ENCODE peak calls at places on chromosomes 2 and 18, in eight cellular contexts. P, E, R, M, X, D, K and B are unnamed samples.

GRCh38 chr18:62339106-62339988 is 14.2 kb downstream of the TNFRSF11A start:
- DNase-seq in P (peak), R (peak), D (no peak), X (no peak), M (no peak), K (peak), E (no peak), B (no peak)

GRCh38 chr2:230234122-230234722 is 8.7 kb downstream of the SP140 start:
- DNase-seq in P (no peak), X (no peak), M (no peak), D (no peak), E (no peak), K (no peak), R (no peak), B (no peak)

GRCh38 chr2:33236457-33236856 is 240.0 kb upstream of the RASGRP3 start:
- DNase-seq in K (peak), D (no peak), X (no peak), R (peak), E (no peak), M (no peak), P (no peak), B (no peak)

GRCh38 chr2:3005859-3006258 is 371.8 kb downstream of the EIPR1 start:
- DNase-seq in P (no peak), X (no peak), K (no peak), M (no peak), D (no peak), R (no peak), E (no peak), B (no peak)

GRCh38 chr2:48471048-48471474 is 58.9 kb upstream of the STON1 start:
- DNase-seq in M (peak), D (no peak), K (peak), X (no peak), P (no peak), E (no peak), R (peak), B (peak)

GRCh38 chr2:212523756-212524155 is 14.8 kb downstream of the ERBB4 start:
- DNase-seq in D (no peak), X (no peak), R (no peak), M (no peak), P (no peak), E (no peak), K (no peak), B (no peak)

GRCh38 chr2:130300970-130301348 is 41.7 kb upstream of the IMP4 start:
- DNase-seq in E (no peak), M (no peak), R (no peak), X (no peak), K (no peak), D (no peak), P (no peak), B (no peak)

GRCh38 chr2:135056790-135057189 is 4.7 kb downstream of the RAB3GAP1 start:
- DNase-seq in K (no peak), E (no peak), X (no peak), D (no peak), M (no peak), P (no peak), R (no peak), B (no peak)

GRCh38 chr2:69149631-69150215 is 136.7 kb downstream of the ANTXR1 start:
- DNase-seq in X (no peak), D (peak), P (peak), M (peak), R (peak), K (no peak), E (no peak), B (no peak)

GRCh38 chr2:30655211-30655610 is 152.0 kb downstream of the CAPN13 start:
- DNase-seq in P (no peak), E (no peak), D (no peak), R (peak), K (no peak), X (no peak), M (no peak), B (no peak)

GRCh38 chr18:79903787-79904356 is 47.6 kb downstream of the SLC66A2 start:
- DNase-seq in D (peak), M (no peak), K (no peak), R (no peak), P (no peak), E (no peak), X (no peak), B (no peak)

GRCh38 chr2:71157124-71157802 is 26.8 kb downstream of the MPHOSPH10 start:
- DNase-seq in R (peak), P (peak), E (peak), M (peak), D (peak), X (peak), K (no peak), B (no peak)

GRCh38 chr2:38390941-38391340 is 13.9 kb upstream of the ATL2 start:
- DNase-seq in X (no peak), R (no peak), D (no peak), P (no peak), K (no peak), M (no peak), E (no peak), B (no peak)

GRCh38 chr2:180709392-180710145 is 270.8 kb upstream of the UBE2E3 start:
- DNase-seq in K (no peak), R (no peak), E (no peak), P (no peak), M (no peak), D (no peak), X (no peak), B (no peak)

GRCh38 chr2:68302281-68302680 is 17.5 kb downstream of the CNRIP1 start:
- DNase-seq in P (peak), K (peak), M (no peak), X (no peak), R (no peak), D (no peak), E (no peak), B (no peak)

GRCh38 chr2:96265349-96265839 is 403 bp downstream of the TMEM127 start:
- DNase-seq in K (peak), P (peak), M (peak), E (peak), X (peak), R (no peak), D (peak), B (no peak)

GRCh38 chr18:32040936-32041335 is 22.3 kb downstream of the RNF125 start:
- DNase-seq in P (no peak), R (no peak), X (no peak), E (no peak), M (no peak), D (no peak), K (peak), B (no peak)

GRCh38 chr2:9753665-9754531 is 89.4 kb upstream of the TAF1B start:
- DNase-seq in E (no peak), M (no peak), X (no peak), D (no peak), P (peak), K (peak), R (no peak), B (no peak)

GRCh38 chr2:143246815-143247744 is 117.9 kb downstream of the ARHGAP15 start:
- DNase-seq in E (no peak), M (no peak), D (no peak), P (no peak), R (no peak), K (no peak), X (no peak), B (no peak)

GRCh38 chr2:238263204-238264071 is 23.6 kb upstream of the HES6 start:
- DNase-seq in K (peak), R (peak), X (peak), M (peak), P (peak), D (peak), E (peak), B (peak)

GRCh38 chr2:155600914-155601760 is 731.4 kb downstream of the NR4A2 start:
- DNase-seq in R (no peak), K (no peak), M (no peak), X (no peak), D (no peak), P (no peak), E (no peak), B (no peak)

GRCh38 chr2:160375802-160376469 is 117.7 kb downstream of the RBMS1 start:
- DNase-seq in M (no peak), D (no peak), K (no peak), R (peak), E (no peak), X (no peak), P (no peak), B (no peak)

GRCh38 chr18:41899535-41899934 is 55.5 kb upstream of the PIK3C3 start:
- DNase-seq in K (no peak), X (no peak), M (no peak), P (no peak), R (no peak), E (no peak), D (no peak), B (no peak)

GRCh38 chr2:121502781-121503180 is 27.9 kb upstream of the RNU4ATAC start:
- DNase-seq in K (peak), X (no peak), E (no peak), R (peak), P (no peak), M (no peak), D (no peak), B (no peak)

GRCh38 chr18:62081248-62081647 is 105.6 kb downstream of the PIGN start:
- DNase-seq in K (no peak), X (no peak), E (no peak), M (no peak), D (no peak), P (no peak), R (no peak), B (no peak)

GRCh38 chr2:190343170-190343499 is 254 bp upstream of the INPP1 start:
- DNase-seq in M (no peak), K (no peak), X (no peak), E (no peak), D (no peak), R (no peak), P (no peak), B (no peak)

GRCh38 chr2:37718515-37719161 is 47.2 kb upstream of the CDC42EP3 start:
- DNase-seq in D (no peak), R (no peak), P (no peak), M (no peak), E (no peak), K (no peak), X (no peak), B (no peak)

GRCh38 chr2:136362676-136363390 is 244.9 kb upstream of the CXCR4 start:
- DNase-seq in K (peak), M (no peak), P (no peak), D (no peak), X (no peak), E (no peak), R (peak), B (no peak)

GRCh38 chr2:39743170-39743851 is 35.7 kb downstream of the THUMPD2 start:
- DNase-seq in K (peak), X (no peak), E (no peak), D (no peak), M (no peak), R (peak), P (peak), B (no peak)

GRCh38 chr2:121195036-121195435 is 90.0 kb downstream of the TFCP2L1 start:
- DNase-seq in X (no peak), R (no peak), D (no peak), P (no peak), E (peak), K (no peak), M (no peak), B (no peak)

GRCh38 chr2:17733650-17734049 is 20.0 kb downstream of the SMC6 start:
- DNase-seq in R (no peak), M (no peak), K (no peak), X (no peak), E (no peak), P (no peak), D (no peak), B (no peak)

GRCh38 chr2:179614121-179614520 is 247.3 kb downstream of the ZNF385B start:
- DNase-seq in D (no peak), K (no peak), R (peak), E (no peak), X (no peak), M (no peak), P (no peak), B (no peak)

GRCh38 chr18:24027156-24027555 is 12.6 kb downstream of the TTC39C start:
- DNase-seq in M (peak), K (peak), D (peak), E (no peak), X (no peak), P (no peak), R (peak), B (no peak)

GRCh38 chr2:209872675-209873074 is 101.0 kb downstream of the UNC80 start:
- DNase-seq in P (peak), X (peak), R (peak), M (peak), E (peak), D (no peak), K (no peak), B (peak)

GRCh38 chr18:29823671-29824070 is 1218.9 kb downstream of the DSC3 start:
- DNase-seq in P (no peak), E (no peak), R (no peak), K (peak), X (no peak), M (no peak), D (no peak), B (no peak)

GRCh38 chr18:2568129-2568528 is 3.2 kb downstream of the METTL4 start:
- DNase-seq in R (no peak), K (no peak), X (no peak), E (no peak), M (no peak), P (no peak), D (no peak), B (no peak)

GRCh38 chr2:65532318-65532717 is 99.9 kb upstream of the SPRED2 start:
- DNase-seq in M (no peak), P (no peak), E (no peak), R (no peak), D (no peak), X (no peak), K (no peak), B (no peak)

GRCh38 chr2:197993830-197994229 is 189.4 kb downstream of the PLCL1 start:
- DNase-seq in D (no peak), E (no peak), P (no peak), R (peak), M (no peak), X (no peak), K (peak), B (peak)

GRCh38 chr2:6865346-6866238 is at the start of gene CMPK2:
- DNase-seq in E (peak), R (peak), K (peak), X (no peak), M (peak), P (peak), D (peak), B (no peak)
- TF ChIP-seq CTCF in E (peak), R (no peak), K (no peak), X (peak), M (no peak), P (peak), D (no peak), B (no peak)

GRCh38 chr2:233250985-233251305 is 528 bp upstream of the ATG16L1 start:
- DNase-seq in M (no peak), X (no peak), R (no peak), E (no peak), P (no peak), D (no peak), K (no peak), B (no peak)
- H3K4me3 ChIP-seq in M (peak), X (peak), R (peak), E (peak), P (peak), D (peak), K (no peak), B (no peak)

DNA sequence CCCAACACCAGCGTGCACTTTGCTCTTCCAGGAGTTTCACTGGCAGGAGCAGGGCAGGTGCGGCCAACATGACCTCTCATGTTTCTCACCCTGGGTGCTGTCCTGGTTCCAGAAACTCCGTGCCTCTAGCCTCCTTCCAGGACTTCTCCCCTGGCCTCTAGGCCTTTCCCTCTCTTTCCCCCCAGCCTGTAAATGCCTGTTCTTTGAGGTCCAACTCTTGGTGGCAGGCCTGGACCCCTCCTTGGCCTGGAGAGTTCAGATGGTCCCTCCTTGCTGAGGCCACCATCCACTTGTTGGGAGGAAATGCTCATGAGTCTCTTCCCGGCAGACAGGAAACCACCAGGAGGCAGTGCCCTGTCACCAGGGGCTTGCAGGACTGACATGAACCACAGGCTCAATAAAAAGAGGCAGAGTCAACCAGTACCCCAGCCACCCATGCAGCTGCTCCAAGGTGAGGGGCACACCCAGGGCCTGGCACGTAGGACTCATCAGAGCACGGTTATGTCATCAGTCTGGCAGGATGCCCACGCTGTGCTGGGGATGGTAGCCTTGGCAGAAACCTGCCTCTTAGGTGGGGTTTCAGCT is 1.5 kb downstream of the MALL start:
- DNase-seq in X (no peak), P (peak), M (peak), R (peak), D (no peak), E (peak), K (peak), B (no peak)
- TF ChIP-seq CTCF in X (no peak), P (peak), M (no peak), R (no peak), D (no peak), E (no peak), K (peak), B (peak)

DNA sequence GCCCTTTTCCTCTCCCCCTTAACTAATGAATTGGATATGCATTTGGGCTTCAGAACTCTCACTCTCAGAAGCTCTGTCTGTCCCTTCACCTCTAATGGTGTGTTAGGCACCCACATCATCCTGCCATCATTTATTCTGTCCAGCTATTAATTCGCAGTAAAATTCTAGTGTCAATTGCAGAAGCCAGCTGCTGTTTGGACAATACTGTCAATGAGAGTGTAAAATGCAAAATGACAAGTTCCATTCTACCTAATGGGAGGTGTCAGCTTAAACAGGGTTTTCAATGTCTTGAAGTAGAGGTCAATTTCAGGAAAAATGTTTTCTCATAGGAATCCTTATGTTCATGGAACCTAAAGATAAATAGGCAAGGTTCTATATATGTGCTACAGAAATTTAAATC is 570.8 kb downstream of the TDRD15 start:
- DNase-seq in E (no peak), R (no peak), M (no peak), D (no peak), P (no peak), K (no peak), X (no peak), B (no peak)
- H3K4me3 ChIP-seq in E (no peak), R (no peak), M (no peak), D (no peak), P (no peak), K (no peak), X (no peak), B (no peak)

GRCh38 chr18:68843467-68844089 is 45.7 kb downstream of the CCDC102B start:
- DNase-seq in M (no peak), K (no peak), P (no peak), X (no peak), R (no peak), E (no peak), D (no peak), B (no peak)
- TF ChIP-seq CTCF in M (peak), K (no peak), P (peak), X (peak), R (no peak), E (no peak), D (no peak), B (no peak)

DNA sequence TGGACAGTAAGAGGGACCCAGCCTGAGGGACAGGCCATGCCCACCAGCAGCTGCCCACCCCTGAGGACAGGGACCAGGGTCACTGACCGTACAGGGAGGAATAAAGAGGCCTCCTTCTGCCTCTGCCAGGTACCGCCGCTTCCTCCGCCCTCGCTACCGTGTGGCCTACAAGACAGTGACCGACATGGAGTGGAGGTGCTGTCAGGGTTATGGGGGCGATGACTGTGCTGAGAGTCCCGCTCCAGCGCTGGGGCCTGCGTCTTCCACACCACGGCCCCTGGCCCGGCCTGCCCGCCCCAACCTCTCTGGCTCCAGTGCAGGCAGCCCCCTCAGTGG is 2.2 kb downstream of the EMILIN1 start:
- DNase-seq in X (no peak), E (no peak), M (no peak), P (no peak), D (no peak), R (no peak), K (no peak), B (no peak)
- H3K4me3 ChIP-seq in X (no peak), E (peak), M (peak), P (no peak), D (peak), R (peak), K (no peak), B (no peak)

DNA sequence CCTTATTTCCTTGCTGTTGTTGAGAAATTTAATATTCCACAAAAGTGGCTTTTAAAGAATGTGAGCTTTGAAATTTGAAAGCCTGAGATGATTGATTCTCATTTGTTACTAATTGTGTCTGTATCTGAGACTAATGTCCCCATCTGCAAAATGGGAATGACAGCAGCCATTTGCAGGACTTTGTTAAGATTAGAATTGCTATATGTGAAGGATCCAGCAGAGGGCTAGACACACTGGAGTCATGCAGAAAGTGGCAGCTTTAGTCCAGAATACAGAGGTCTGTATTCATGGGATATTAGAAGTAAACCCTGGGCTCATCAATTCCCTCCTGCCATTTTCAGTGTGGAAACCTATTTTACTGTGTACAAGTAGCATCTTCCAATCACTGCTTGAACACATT is 296.5 kb upstream of the GYPC start:
- DNase-seq in P (no peak), M (no peak), R (no peak), X (no peak), E (no peak), K (no peak), D (no peak), B (no peak)
- TF ChIP-seq CTCF in P (peak), M (no peak), R (no peak), X (no peak), E (no peak), K (peak), D (no peak), B (peak)